ENCODE peak calls at places on chromosomes 13 and 19, in five cellular contexts. One of them, this sample, is unnamed.

GRCh38 chr19:14704450-14704849 is 14.6 kb downstream of the ZNF333 start:
- DNase-seq in endothelial cell: no peak
- DNase-seq in MCF 10A: no peak
- DNase-seq in suprapubic skin: no peak
- DNase-seq in astrocyte of the cerebellum: no peak
- DNase-seq in this sample: no peak

GRCh38 chr19:20271215-20271926 is 104.4 kb downstream of the ZNF486 start:
- DNase-seq in astrocyte of the cerebellum: no peak
- DNase-seq in suprapubic skin: no peak
- DNase-seq in endothelial cell: no peak
- DNase-seq in MCF 10A: no peak
- DNase-seq in this sample: no peak

GRCh38 chr13:39451860-39452301 is 151.1 kb downstream of the LHFPL6 start:
- DNase-seq in astrocyte of the cerebellum: peak
- DNase-seq in suprapubic skin: no peak
- DNase-seq in endothelial cell: peak
- DNase-seq in MCF 10A: no peak
- DNase-seq in this sample: no peak

GRCh38 chr13:30222253-30222652 is 85.1 kb downstream of the KATNAL1 start:
- DNase-seq in astrocyte of the cerebellum: no peak
- DNase-seq in suprapubic skin: no peak
- DNase-seq in MCF 10A: no peak
- DNase-seq in endothelial cell: no peak
- DNase-seq in this sample: no peak

GRCh38 chr13:97282705-97283104 is 60.6 kb downstream of the MBNL2 start:
- DNase-seq in astrocyte of the cerebellum: no peak
- DNase-seq in endothelial cell: no peak
- DNase-seq in MCF 10A: no peak
- DNase-seq in suprapubic skin: no peak
- DNase-seq in this sample: no peak

GRCh38 chr19:6890938-6891337 is 3.6 kb downstream of the ADGRE1 start:
- DNase-seq in suprapubic skin: no peak
- DNase-seq in MCF 10A: no peak
- DNase-seq in endothelial cell: no peak
- DNase-seq in astrocyte of the cerebellum: no peak
- DNase-seq in this sample: no peak

GRCh38 chr19:12495002-12495802 is 10.6 kb upstream of the ZNF709 start:
- DNase-seq in suprapubic skin: peak
- DNase-seq in astrocyte of the cerebellum: peak
- DNase-seq in endothelial cell: peak
- DNase-seq in MCF 10A: peak
- DNase-seq in this sample: peak

GRCh38 chr13:48126944-48127814 is 32.3 kb upstream of the MED4 start:
- DNase-seq in astrocyte of the cerebellum: peak
- DNase-seq in endothelial cell: peak
- DNase-seq in suprapubic skin: no peak
- DNase-seq in MCF 10A: peak
- DNase-seq in this sample: no peak

GRCh38 chr19:13583753-13584152 is 77.5 kb upstream of the CACNA1A start:
- DNase-seq in suprapubic skin: no peak
- DNase-seq in endothelial cell: no peak
- DNase-seq in MCF 10A: no peak
- DNase-seq in astrocyte of the cerebellum: no peak
- DNase-seq in this sample: no peak

GRCh38 chr19:14830702-14831101 is 4.3 kb downstream of the OR7A5 start:
- DNase-seq in astrocyte of the cerebellum: no peak
- DNase-seq in MCF 10A: no peak
- DNase-seq in endothelial cell: no peak
- DNase-seq in suprapubic skin: no peak
- DNase-seq in this sample: no peak

GRCh38 chr13:37065893-37066526 is 6.5 kb upstream of the SUPT20H start:
- DNase-seq in endothelial cell: no peak
- DNase-seq in MCF 10A: no peak
- DNase-seq in suprapubic skin: no peak
- DNase-seq in astrocyte of the cerebellum: no peak
- DNase-seq in this sample: no peak

GRCh38 chr19:43711751-43712355 is 4.0 kb upstream of the IRGC start:
- DNase-seq in endothelial cell: no peak
- DNase-seq in astrocyte of the cerebellum: no peak
- DNase-seq in suprapubic skin: no peak
- DNase-seq in MCF 10A: peak
- DNase-seq in this sample: no peak

GRCh38 chr13:31145417-31145816 is 16.3 kb downstream of the HSPH1 start:
- DNase-seq in endothelial cell: no peak
- DNase-seq in suprapubic skin: no peak
- DNase-seq in astrocyte of the cerebellum: no peak
- DNase-seq in MCF 10A: no peak
- DNase-seq in this sample: no peak

GRCh38 chr19:31319465-31319864 is 29.8 kb downstream of the TSHZ3 start:
- DNase-seq in suprapubic skin: no peak
- DNase-seq in astrocyte of the cerebellum: no peak
- DNase-seq in MCF 10A: no peak
- DNase-seq in endothelial cell: no peak
- DNase-seq in this sample: no peak

GRCh38 chr13:44629465-44630183 is 53.5 kb upstream of the TSC22D1 start:
- DNase-seq in endothelial cell: no peak
- DNase-seq in MCF 10A: no peak
- DNase-seq in suprapubic skin: no peak
- DNase-seq in astrocyte of the cerebellum: peak
- DNase-seq in this sample: no peak

GRCh38 chr13:72295173-72295572 is 428.2 kb upstream of the DACH1 start:
- DNase-seq in MCF 10A: no peak
- DNase-seq in astrocyte of the cerebellum: peak
- DNase-seq in endothelial cell: peak
- DNase-seq in suprapubic skin: no peak
- DNase-seq in this sample: no peak

GRCh38 chr13:19606152-19606551 is 27.3 kb upstream of the MPHOSPH8 start:
- DNase-seq in MCF 10A: peak
- DNase-seq in suprapubic skin: no peak
- DNase-seq in endothelial cell: no peak
- DNase-seq in astrocyte of the cerebellum: no peak
- DNase-seq in this sample: no peak

GRCh38 chr19:27891411-27891810 is 1321.5 kb downstream of the UQCRFS1 start:
- DNase-seq in endothelial cell: no peak
- DNase-seq in astrocyte of the cerebellum: no peak
- DNase-seq in suprapubic skin: no peak
- DNase-seq in MCF 10A: no peak
- DNase-seq in this sample: no peak

GRCh38 chr13:44305845-44306244 is 67.8 kb upstream of the SERP2 start:
- DNase-seq in endothelial cell: no peak
- DNase-seq in suprapubic skin: no peak
- DNase-seq in MCF 10A: peak
- DNase-seq in astrocyte of the cerebellum: no peak
- DNase-seq in this sample: no peak

GRCh38 chr19:38733493-38734175 is 10.6 kb downstream of the CAPN12 start:
- DNase-seq in astrocyte of the cerebellum: no peak
- DNase-seq in endothelial cell: no peak
- DNase-seq in MCF 10A: peak
- DNase-seq in suprapubic skin: no peak
- DNase-seq in this sample: no peak

GRCh38 chr19:4139614-4140236 is 13.7 kb upstream of the CREB3L3 start:
- DNase-seq in endothelial cell: peak
- DNase-seq in astrocyte of the cerebellum: no peak
- DNase-seq in MCF 10A: peak
- DNase-seq in suprapubic skin: peak
- DNase-seq in this sample: peak

GRCh38 chr13:27171244-27171829 is at the start of gene USP12:
- DNase-seq in MCF 10A: no peak
- DNase-seq in suprapubic skin: peak
- DNase-seq in astrocyte of the cerebellum: no peak
- DNase-seq in endothelial cell: no peak
- DNase-seq in this sample: no peak

GRCh38 chr13:27170521-27171243 is 929 bp downstream of the USP12 start:
- DNase-seq in astrocyte of the cerebellum: peak
- DNase-seq in suprapubic skin: peak
- DNase-seq in endothelial cell: peak
- DNase-seq in MCF 10A: peak
- DNase-seq in this sample: no peak

GRCh38 chr13:27170221-27170520 is 1.4 kb downstream of the USP12 start:
- DNase-seq in suprapubic skin: no peak
- DNase-seq in MCF 10A: peak
- DNase-seq in endothelial cell: no peak
- DNase-seq in astrocyte of the cerebellum: no peak
- DNase-seq in this sample: no peak

GRCh38 chr13:27172495-27172842 is 858 bp upstream of the USP12 start:
- DNase-seq in endothelial cell: no peak
- DNase-seq in astrocyte of the cerebellum: no peak
- DNase-seq in suprapubic skin: no peak
- DNase-seq in MCF 10A: peak
- DNase-seq in this sample: no peak

DNA sequence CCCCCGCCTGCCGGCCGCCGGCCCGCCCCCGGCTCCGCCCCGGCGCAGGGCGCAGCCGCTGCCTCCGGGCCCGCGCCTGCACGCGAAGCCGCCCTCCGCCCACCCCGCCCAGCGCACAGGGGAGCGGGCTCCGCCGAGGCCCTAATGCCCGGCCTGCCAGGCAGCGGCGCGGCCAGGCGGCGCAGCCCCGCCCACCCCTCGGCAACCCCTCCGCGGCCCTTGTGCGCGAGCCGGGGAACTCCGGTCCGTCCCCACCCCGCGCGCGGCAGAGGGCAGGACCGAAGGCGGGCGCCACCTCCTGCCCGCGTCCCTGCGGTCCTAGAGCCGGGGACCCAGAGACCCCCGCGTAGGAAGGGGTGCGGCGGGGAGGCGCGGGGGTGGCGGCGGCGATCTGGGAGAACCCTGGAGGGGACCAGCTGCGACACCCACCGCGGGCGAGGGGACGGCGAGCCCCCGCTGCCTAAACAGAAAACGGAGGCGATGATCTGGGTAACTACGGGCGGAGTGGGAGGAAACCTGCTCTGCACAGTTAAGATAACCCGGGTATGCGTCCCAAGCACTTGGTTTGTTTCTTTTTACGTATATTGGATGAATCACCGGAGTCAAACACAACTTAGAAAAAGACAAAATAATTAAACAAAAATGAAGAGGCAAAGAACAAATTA is 351 bp upstream of the USP12 start:
- DNase-seq in endothelial cell: peak
- DNase-seq in MCF 10A: peak
- DNase-seq in astrocyte of the cerebellum: peak
- DNase-seq in suprapubic skin: peak
- DNase-seq in this sample: peak
- TF ChIP-seq CTCF in endothelial cell: no peak
- TF ChIP-seq CTCF in MCF 10A: no peak
- TF ChIP-seq CTCF in astrocyte of the cerebellum: no peak
- TF ChIP-seq CTCF in suprapubic skin: no peak
- TF ChIP-seq CTCF in this sample: no peak

DNA sequence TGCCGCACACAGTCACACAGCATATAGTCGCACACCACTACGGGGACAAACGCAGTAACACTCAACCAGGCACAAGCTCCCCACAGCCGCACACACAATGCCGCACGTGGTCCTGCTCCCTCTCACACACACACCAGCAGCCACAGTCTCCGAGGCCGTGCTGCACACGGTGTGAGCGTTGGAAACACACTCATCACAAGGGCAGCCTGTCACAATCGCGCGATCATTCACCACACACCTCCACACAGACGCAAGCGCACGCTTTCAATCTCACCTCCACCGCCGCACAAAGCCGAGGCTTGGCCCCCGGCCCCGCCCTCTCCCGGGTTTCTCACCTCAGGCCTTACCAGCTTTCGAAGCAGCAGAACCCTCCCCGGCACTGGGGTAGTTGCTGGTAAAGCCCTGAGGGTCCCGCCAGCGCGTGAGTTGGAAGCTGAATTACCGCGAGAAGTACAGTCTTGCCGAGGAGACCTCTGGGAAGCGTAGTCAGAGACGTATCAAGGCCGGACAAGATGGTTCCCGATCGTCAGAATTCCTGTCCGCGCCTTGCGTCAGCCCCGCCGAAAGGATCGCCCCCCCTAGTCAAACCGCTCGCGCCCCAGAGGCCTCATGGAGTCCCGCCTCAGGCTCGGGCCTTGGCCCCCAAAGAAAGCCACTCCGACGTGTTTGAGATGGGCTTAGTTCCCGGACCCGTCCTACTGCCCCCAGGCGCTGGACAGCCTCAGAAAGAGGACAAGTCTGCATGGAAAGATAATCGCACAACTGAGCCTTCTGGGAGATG is at the start of gene ZNF566:
- DNase-seq in suprapubic skin: peak
- DNase-seq in astrocyte of the cerebellum: peak
- DNase-seq in MCF 10A: peak
- DNase-seq in endothelial cell: peak
- DNase-seq in this sample: peak
- TF ChIP-seq CTCF in suprapubic skin: no peak
- TF ChIP-seq CTCF in astrocyte of the cerebellum: peak
- TF ChIP-seq CTCF in MCF 10A: no peak
- TF ChIP-seq CTCF in endothelial cell: no peak
- TF ChIP-seq CTCF in this sample: no peak

DNA sequence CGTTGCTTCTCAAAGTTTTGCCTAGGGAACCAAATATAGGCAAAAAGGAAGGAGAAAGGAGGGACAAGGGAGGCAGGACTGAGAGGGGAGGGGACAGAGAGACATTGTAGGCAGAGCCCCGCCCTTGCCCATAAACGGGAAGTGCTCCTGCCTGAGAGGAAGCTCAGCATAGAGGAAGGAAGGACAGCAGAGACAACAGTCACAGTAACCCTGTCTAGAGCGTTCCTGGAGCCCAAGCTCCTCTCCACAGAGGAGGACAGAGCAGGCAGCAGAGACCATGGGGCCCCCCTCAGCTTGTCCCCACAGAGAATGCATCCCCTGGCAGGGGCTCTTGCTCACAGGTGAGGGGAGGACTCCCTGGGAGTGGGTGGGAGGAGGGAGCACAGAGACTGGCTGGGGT is at the start of gene CEACAM21:
- DNase-seq in MCF 10A: no peak
- DNase-seq in astrocyte of the cerebellum: no peak
- DNase-seq in endothelial cell: no peak
- DNase-seq in suprapubic skin: no peak
- DNase-seq in this sample: no peak
- TF ChIP-seq CTCF in MCF 10A: no peak
- TF ChIP-seq CTCF in astrocyte of the cerebellum: no peak
- TF ChIP-seq CTCF in endothelial cell: no peak
- TF ChIP-seq CTCF in suprapubic skin: no peak
- TF ChIP-seq CTCF in this sample: no peak

DNA sequence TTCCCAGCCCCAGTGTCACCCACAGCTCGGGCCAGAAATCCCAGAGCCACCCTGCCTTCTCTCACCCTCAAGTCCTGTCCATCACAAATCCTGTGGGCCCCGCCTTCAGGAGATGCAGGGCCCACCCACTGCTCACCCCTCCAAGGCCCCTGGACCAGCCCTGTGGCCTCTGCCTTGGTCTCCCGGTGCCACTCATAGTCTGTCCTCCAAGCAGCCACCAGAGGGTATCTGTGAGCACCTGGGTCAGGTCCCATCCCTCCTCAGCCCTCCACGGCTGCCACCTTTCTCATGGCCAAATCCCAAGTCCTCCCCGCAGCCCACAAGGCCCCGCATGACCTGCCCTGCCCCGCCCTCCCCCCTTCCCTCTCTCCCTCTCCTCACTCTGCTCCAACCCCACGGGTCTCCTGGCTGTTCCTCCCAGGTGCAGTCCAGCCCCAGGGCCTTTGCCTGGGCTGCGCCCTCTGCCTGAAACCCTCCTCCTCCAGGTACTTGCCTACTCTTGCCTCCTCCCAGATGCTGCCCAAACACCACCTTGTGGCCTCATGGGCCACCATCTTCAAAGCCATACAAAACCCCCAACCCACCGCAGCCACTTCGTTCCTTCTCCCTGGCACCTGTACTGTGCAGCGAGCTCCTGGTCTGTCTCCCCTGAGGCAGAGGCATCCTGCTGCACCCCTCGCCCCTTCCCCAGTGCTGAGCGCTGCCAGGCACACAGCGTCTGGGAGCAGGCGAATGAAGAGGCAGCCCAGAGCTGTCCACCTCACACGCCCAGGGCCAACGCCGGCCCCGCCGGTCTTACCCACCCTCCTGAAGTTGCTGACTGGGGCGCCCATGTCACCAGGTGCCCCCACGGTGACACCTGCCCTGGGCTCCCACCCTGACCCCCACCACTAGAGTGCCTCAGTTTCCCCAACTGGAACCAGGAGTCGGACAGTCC is 13.2 kb upstream of the UQCR11 start:
- DNase-seq in MCF 10A: peak
- DNase-seq in astrocyte of the cerebellum: no peak
- DNase-seq in suprapubic skin: no peak
- DNase-seq in endothelial cell: peak
- DNase-seq in this sample: no peak
- TF ChIP-seq CTCF in MCF 10A: peak
- TF ChIP-seq CTCF in astrocyte of the cerebellum: peak
- TF ChIP-seq CTCF in suprapubic skin: no peak
- TF ChIP-seq CTCF in endothelial cell: no peak
- TF ChIP-seq CTCF in this sample: peak